ENCODE peak calls at places on chromosome X, in six cellular contexts. S is trophoblast cell, G is heart right ventricle, D is cardiac muscle cell, Q is aorta, V is AG04450. W is an unnamed sample. For H3K9me3, the result is how much of the 10 kb centered on the place peaks cover.

GRCh38 chrX:150365953-150366911 is 3.1 kb downstream of the MAMLD1 start:
- DNase-seq in D (peak), G (peak), V (no peak), Q (peak), S (peak), W (no peak)

GRCh38 chrX:44308869-44309268 is 34.6 kb downstream of the EFHC2 start:
- DNase-seq in G (no peak), D (no peak), S (no peak), V (no peak), Q (no peak), W (no peak)

GRCh38 chrX:72662020-72662747 is 51.9 kb downstream of the PHKA1 start:
- DNase-seq in D (no peak), Q (no peak), S (no peak), V (no peak), G (peak), W (no peak)

GRCh38 chrX:45385767-45386166 is 185.1 kb upstream of the DIPK2B start:
- DNase-seq in D (no peak), G (no peak), V (no peak), S (no peak), Q (no peak), W (no peak)

GRCh38 chrX:150148749-150149672 is 210.7 kb upstream of the EOLA2 start:
- DNase-seq in Q (no peak), D (no peak), G (no peak), S (no peak), V (no peak), W (no peak)

GRCh38 chrX:2707334-2707760 is 16.3 kb downstream of the CD99 start:
- DNase-seq in V (peak), D (no peak), S (peak), Q (peak), G (peak), W (no peak)

GRCh38 chrX:153353416-153353815 is 19.5 kb downstream of the ZNF275 start:
- DNase-seq in G (no peak), Q (no peak), S (no peak), D (no peak), V (no peak), W (no peak)

GRCh38 chrX:150536455-150537116 is 31.8 kb upstream of the MTM1 start:
- DNase-seq in D (no peak), Q (no peak), V (no peak), G (no peak), S (peak), W (no peak)

GRCh38 chrX:94758130-94758529 is 1084.1 kb downstream of the FAM133A start:
- DNase-seq in S (no peak), V (no peak), D (peak), Q (no peak), G (no peak), W (no peak)

GRCh38 chrX:119004920-119005524 is 30.6 kb downstream of the LONRF3 start:
- DNase-seq in S (peak), Q (peak), V (no peak), D (peak), G (peak), W (peak)

GRCh38 chrX:109890910-109891502 is 111.9 kb upstream of the TMEM164 start:
- DNase-seq in Q (peak), V (no peak), D (peak), S (peak), G (peak), W (peak)

GRCh38 chrX:71636438-71637252 is 18.3 kb upstream of the CXCR3 start:
- DNase-seq in Q (no peak), S (no peak), D (no peak), G (no peak), V (no peak), W (no peak)
- H3K9me3 ChIP-seq in Q (under half), S (under half), D (under half), G (under half), V (under half), W (under half)

GRCh38 chrX:144681501-144681900 is 565.8 kb upstream of the SPANXN1 start:
- DNase-seq in S (no peak), V (no peak), D (no peak), G (no peak), Q (no peak), W (no peak)
- H3K9me3 ChIP-seq in S (under half), V (under half), D (under half), G (under half), Q (under half), W (under half)

DNA sequence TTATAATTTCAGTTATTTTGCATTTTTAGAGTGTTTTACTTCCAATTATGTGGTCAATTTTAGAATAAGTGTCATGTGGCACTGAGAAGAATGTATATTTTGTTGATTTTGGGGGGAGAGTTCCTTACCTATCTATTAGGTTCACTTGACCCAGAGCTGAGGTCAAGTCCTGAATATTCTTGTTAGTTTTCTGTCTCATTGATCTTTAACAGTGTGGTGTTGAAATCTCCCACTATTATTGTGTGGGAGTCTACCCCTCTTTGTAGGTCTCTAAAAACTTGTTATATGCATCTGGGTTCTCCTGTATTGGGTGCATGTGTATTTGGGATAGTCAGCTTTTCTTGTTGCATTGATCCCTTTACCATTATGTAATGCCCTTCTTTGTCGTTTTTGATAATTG is 127.0 kb upstream of the ZDHHC15 start:
- DNase-seq in V (no peak), D (no peak), S (no peak), Q (no peak), G (no peak), W (no peak)
- H3K9me3 ChIP-seq in V (under half), D (under half), S (under half), Q (under half), G (under half), W (under half)

GRCh38 chrX:151828434-151829080 is 84.1 kb upstream of the MAGEA4 start:
- DNase-seq in D (no peak), G (no peak), Q (no peak), V (no peak), S (no peak), W (no peak)

GRCh38 chrX:151830911-151831310 is 81.8 kb upstream of the MAGEA4 start:
- DNase-seq in G (no peak), D (no peak), Q (no peak), V (no peak), S (no peak), W (no peak)

GRCh38 chrX:151821226-151821625 is 86.7 kb downstream of the CNGA2 start:
- DNase-seq in D (no peak), V (no peak), S (no peak), G (no peak), Q (no peak), W (no peak)

GRCh38 chrX:151825927-151826471 is 86.7 kb upstream of the MAGEA4 start:
- DNase-seq in G (no peak), Q (no peak), S (peak), V (peak), D (no peak), W (no peak)
- H3K9me3 ChIP-seq in G (under half), Q (under half), S (under half), V (under half), D (under half), W (under half)

DNA sequence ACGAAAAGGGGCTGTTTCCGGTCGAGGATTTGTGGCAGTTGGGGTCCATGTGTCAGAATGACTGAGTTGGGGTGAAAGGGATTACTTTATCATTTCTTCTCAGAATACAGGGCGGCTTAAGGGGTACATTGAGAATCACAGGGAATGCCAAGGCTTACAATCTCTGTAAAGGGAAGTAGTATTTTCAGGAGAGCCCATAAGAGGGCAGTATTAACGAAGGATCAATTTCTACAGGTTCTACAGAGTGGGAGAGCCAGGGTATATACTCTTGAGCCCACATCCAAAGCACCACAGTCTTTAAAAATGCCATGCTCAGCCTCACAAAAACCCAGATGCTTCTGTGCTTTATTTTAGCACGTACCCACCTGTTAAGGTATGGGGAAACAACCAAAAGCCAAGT is 67.7 kb upstream of the ZXDA start:
- DNase-seq in S (no peak), V (no peak), G (no peak), Q (no peak), D (no peak), W (no peak)
- H3K9me3 ChIP-seq in S (under half), V (under half), G (under half), Q (under half), D (under half), W (under half)

GRCh38 chrX:100410083-100410590 is at the start of gene PCDH19:
- DNase-seq in Q (peak), D (peak), V (no peak), G (peak), S (peak), W (peak)
- H3K9me3 ChIP-seq in Q (under half), D (under half), V (under half), G (under half), S (under half), W (under half)

DNA sequence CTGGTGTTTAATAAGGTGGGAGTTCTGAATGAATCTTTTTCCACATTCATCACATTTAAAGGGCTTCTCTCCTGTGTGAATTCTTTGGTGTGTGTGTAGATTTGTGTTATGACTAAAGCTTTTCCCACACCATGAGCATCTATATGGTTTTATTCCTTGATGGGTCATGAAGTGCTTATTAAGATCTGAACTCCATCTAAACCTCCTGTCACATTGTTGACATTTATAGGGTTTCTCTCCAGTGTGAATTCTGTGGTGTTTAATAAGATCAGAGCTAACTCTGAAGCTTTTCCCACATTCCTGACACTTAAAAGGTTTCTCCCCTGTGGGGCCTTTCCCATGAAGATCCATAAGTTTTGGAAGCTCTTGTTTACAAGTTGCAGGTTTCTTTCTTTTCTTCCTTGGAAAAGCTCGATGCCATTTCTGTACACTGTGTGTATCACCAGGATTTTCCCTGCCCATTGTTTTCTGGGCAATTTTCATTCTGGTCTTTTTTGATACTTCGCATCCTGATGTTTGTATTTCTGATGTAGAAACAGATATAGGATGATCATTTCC is 21.9 kb upstream of the ETDC start:
- DNase-seq in S (no peak), V (no peak), G (no peak), D (no peak), Q (no peak), W (no peak)
- H3K9me3 ChIP-seq in S (under half), V (under half), G (half or more), D (under half), Q (under half), W (under half)

GRCh38 chrX:65999563-66000148 is 40.2 kb downstream of the VSIG4 start:
- DNase-seq in V (no peak), D (no peak), G (no peak), Q (no peak), S (no peak), W (no peak)

GRCh38 chrX:66000178-66000577 is 39.7 kb downstream of the VSIG4 start:
- DNase-seq in D (no peak), V (no peak), G (no peak), S (no peak), Q (no peak), W (no peak)

GRCh38 chrX:65999029-65999562 is 40.8 kb downstream of the VSIG4 start:
- DNase-seq in S (no peak), V (no peak), D (no peak), G (no peak), Q (no peak), W (no peak)

GRCh38 chrX:66000628-66001275 is 39.1 kb downstream of the VSIG4 start:
- DNase-seq in Q (no peak), S (no peak), G (no peak), V (no peak), D (no peak), W (no peak)

DNA sequence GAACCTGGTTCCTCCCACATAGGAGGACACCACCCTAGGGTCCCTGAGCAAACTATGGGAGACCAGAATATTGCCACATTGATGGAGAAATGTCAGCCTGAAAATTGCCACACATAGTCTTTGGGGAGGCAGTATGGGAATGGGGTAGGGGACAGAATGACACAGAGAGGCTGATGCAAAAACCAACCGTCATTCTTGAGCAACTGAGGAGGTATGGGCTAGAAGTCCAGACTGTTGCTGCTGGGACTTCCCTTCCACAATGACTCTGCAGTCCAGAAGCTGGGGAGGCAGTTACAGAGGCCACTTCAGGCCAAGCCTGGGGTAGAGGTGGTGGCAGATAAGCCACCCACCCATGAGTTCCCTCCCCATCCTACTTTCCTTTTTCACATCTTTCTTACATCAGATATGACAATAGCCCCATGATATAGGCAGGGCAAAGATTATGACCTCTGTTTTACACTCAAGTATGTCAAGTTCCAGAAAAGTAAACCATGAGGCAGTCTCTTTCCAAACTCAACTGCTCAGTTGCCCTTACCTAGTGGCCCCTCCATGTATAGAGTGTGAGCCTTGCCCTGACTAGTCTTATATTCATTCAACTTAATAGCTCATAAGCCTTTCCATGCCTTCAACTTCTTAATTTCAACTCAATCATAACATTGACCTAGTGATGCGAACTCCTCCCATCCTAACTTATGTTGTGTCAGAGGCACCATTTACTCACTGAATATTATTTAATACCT is 41.7 kb downstream of the VSIG4 start:
- DNase-seq in V (no peak), D (no peak), S (no peak), G (no peak), Q (no peak), W (no peak)
- H3K9me3 ChIP-seq in V (under half), D (under half), S (under half), G (under half), Q (under half), W (under half)

GRCh38 chrX:155434906-155435743 is 23.3 kb downstream of the F8A3 start:
- DNase-seq in S (no peak), Q (no peak), V (no peak), D (no peak), G (peak), W (no peak)

GRCh38 chrX:155441097-155441496 is 17.3 kb downstream of the F8A3 start:
- DNase-seq in D (no peak), V (no peak), G (no peak), Q (no peak), S (no peak), W (no peak)

GRCh38 chrX:155435744-155436112 is 22.7 kb downstream of the F8A3 start:
- DNase-seq in Q (no peak), V (no peak), D (no peak), G (no peak), S (no peak), W (no peak)
- H3K9me3 ChIP-seq in Q (under half), V (under half), D (under half), G (under half), S (under half), W (under half)

DNA sequence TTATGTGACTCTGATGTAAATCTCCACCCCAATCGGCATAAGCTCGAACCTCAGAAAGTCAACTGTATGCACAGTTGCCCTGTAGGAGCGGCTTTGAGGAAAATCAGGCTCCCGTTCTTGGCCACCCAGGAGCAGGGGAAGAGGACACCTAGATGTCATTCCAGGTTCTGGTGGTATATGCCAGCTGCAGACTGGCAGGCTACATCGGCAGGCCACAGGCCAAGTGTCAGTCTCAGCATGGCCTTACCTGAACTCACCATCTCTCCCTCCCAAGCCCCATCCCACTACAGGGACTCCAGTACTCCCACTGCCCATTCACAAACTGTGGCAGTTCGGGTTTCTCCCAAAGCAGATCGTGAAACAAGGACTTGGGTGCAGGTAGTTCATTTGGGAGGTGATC is 428.1 kb downstream of the BCOR start:
- DNase-seq in D (no peak), G (no peak), S (no peak), Q (no peak), V (no peak), W (no peak)
- H3K9me3 ChIP-seq in D (under half), G (under half), S (under half), Q (under half), V (under half), W (under half)